ENCODE peak calls at places on chromosomes 7 and 10, in nine cellular contexts. I is hepatocyte; O is CD8-positive, alpha-beta T cell; G is heart left ventricle; Z is left ventricle myocardium inferior; W is dorsolateral prefrontal cortex; E is BJ; T is fibroblast of the aortic adventitia; Q is HFFc6. M is an unnamed sample.

GRCh38 chr7:70700055-70700934 is 431.6 kb upstream of the GALNT17 start:
- DNase-seq in W (no peak), I (no peak), E (no peak), O (no peak), G (no peak), Q (no peak), T (no peak), Z (no peak), M (no peak)

GRCh38 chr7:106823631-106824030 is 41.5 kb upstream of the PIK3CG start:
- DNase-seq in O (no peak), I (no peak), Z (no peak), Q (no peak), T (no peak), G (no peak), W (no peak), E (no peak), M (no peak)

GRCh38 chr10:110979611-110980010 is 60.2 kb downstream of the SHOC2 start:
- DNase-seq in Z (no peak), W (no peak), G (no peak), O (no peak), E (no peak), T (no peak), I (no peak), Q (no peak), M (no peak)

GRCh38 chr10:84743483-84743882 is 415.1 kb downstream of the CCSER2 start:
- DNase-seq in W (no peak), E (no peak), O (no peak), Q (no peak), Z (no peak), G (no peak), T (no peak), I (no peak), M (no peak)

GRCh38 chr10:59517961-59518360 is 155.6 kb upstream of the FAM13C start:
- DNase-seq in E (no peak), T (no peak), I (no peak), O (no peak), W (no peak), G (no peak), Z (no peak), Q (no peak), M (no peak)

GRCh38 chr10:373015-373414 is 237.8 kb downstream of the ZMYND11 start:
- DNase-seq in O (no peak), I (peak), Z (no peak), G (no peak), Q (no peak), W (no peak), T (peak), E (no peak), M (no peak)

GRCh38 chr10:124168581-124168980 is 75.2 kb upstream of the CHST15 start:
- DNase-seq in Z (no peak), G (no peak), W (no peak), E (no peak), I (no peak), T (no peak), O (no peak), Q (no peak), M (no peak)

GRCh38 chr10:33174674-33175073 is 159.8 kb downstream of the NRP1 start:
- DNase-seq in E (no peak), Z (no peak), G (no peak), T (no peak), Q (no peak), W (no peak), O (no peak), I (no peak), M (no peak)

GRCh38 chr10:70940834-70941568 is 52.6 kb upstream of the PCBD1 start:
- DNase-seq in G (peak), Q (no peak), Z (peak), W (no peak), E (no peak), O (no peak), T (peak), I (peak), M (peak)

GRCh38 chr10:114042895-114043531 is 653 bp upstream of the ADRB1 start:
- DNase-seq in E (no peak), I (peak), T (peak), Q (no peak), G (peak), O (peak), W (peak), Z (peak), M (peak)

GRCh38 chr10:129744134-129744895 is 219.8 kb downstream of the EBF3 start:
- DNase-seq in W (no peak), G (no peak), T (no peak), Z (no peak), O (no peak), Q (no peak), I (no peak), E (no peak), M (no peak)

GRCh38 chr7:151903249-151904032 is 26.5 kb upstream of the PRKAG2 start:
- DNase-seq in Q (no peak), I (no peak), Z (no peak), W (no peak), T (no peak), O (no peak), E (no peak), G (no peak), M (no peak)

GRCh38 chr7:66583696-66584095 is 45.0 kb upstream of the KCTD7 start:
- DNase-seq in Z (no peak), Q (no peak), G (no peak), T (no peak), I (no peak), E (no peak), O (no peak), W (no peak), M (no peak)

GRCh38 chr7:26451997-26452396 is 160.3 kb downstream of the SNX10 start:
- DNase-seq in O (no peak), I (no peak), W (no peak), Z (no peak), T (no peak), G (no peak), Q (no peak), E (no peak), M (no peak)

GRCh38 chr10:48404646-48405045 is 98.2 kb downstream of the MAPK8 start:
- DNase-seq in T (peak), Q (no peak), W (no peak), O (no peak), I (peak), Z (no peak), E (no peak), G (no peak), M (no peak)

GRCh38 chr10:44696496-44696895 is 214.6 kb upstream of the TMEM72 start:
- DNase-seq in Z (no peak), G (no peak), W (no peak), T (peak), Q (peak), O (no peak), I (peak), E (peak), M (no peak)

GRCh38 chr7:158413962-158414961 is 173.4 kb downstream of the PTPRN2 start:
- DNase-seq in T (no peak), E (no peak), Q (peak), G (no peak), Z (no peak), W (peak), O (no peak), I (no peak), M (no peak)

GRCh38 chr10:118564652-118565051 is 30.8 kb downstream of the PRLHR start:
- DNase-seq in Z (no peak), W (no peak), G (no peak), E (no peak), T (no peak), O (no peak), Q (peak), I (no peak), M (no peak)

GRCh38 chr10:63986536-63986935 is 465.3 kb downstream of the REEP3 start:
- DNase-seq in O (no peak), G (no peak), W (no peak), Z (no peak), Q (no peak), E (no peak), I (no peak), T (no peak), M (no peak)

GRCh38 chr10:63987212-63987611 is 466.0 kb downstream of the REEP3 start:
- DNase-seq in Z (no peak), E (no peak), I (no peak), W (no peak), G (no peak), Q (no peak), O (no peak), T (no peak), M (no peak)
- TF ChIP-seq CTCF in Z (no peak), E (no peak), I (no peak), W (no peak), G (no peak), Q (no peak), O (no peak), T (no peak), M (no peak)

GRCh38 chr7:84614821-84615506 is 420.4 kb upstream of the SEMA3A start:
- DNase-seq in Q (peak), W (no peak), O (no peak), T (peak), Z (no peak), E (no peak), G (no peak), I (no peak), M (no peak)
- TF ChIP-seq CTCF in Q (peak), W (no peak), O (no peak), T (peak), Z (peak), E (no peak), G (no peak), I (no peak), M (no peak)

GRCh38 chr7:134722786-134723322 is 56.6 kb upstream of the CALD1 start:
- DNase-seq in I (no peak), Q (no peak), Z (no peak), E (no peak), G (no peak), T (no peak), O (no peak), W (no peak), M (no peak)

GRCh38 chr7:134723904-134724303 is 55.5 kb upstream of the CALD1 start:
- DNase-seq in I (no peak), O (no peak), Q (no peak), Z (no peak), W (no peak), E (no peak), T (no peak), G (no peak), M (no peak)

GRCh38 chr7:134726581-134726980 is 52.9 kb upstream of the CALD1 start:
- DNase-seq in E (no peak), I (no peak), W (no peak), O (no peak), Z (no peak), T (no peak), Q (no peak), G (no peak), M (no peak)

GRCh38 chr7:134727711-134728110 is 51.7 kb upstream of the CALD1 start:
- DNase-seq in T (no peak), Q (no peak), Z (no peak), I (no peak), G (no peak), W (no peak), O (no peak), E (no peak), M (no peak)

DNA sequence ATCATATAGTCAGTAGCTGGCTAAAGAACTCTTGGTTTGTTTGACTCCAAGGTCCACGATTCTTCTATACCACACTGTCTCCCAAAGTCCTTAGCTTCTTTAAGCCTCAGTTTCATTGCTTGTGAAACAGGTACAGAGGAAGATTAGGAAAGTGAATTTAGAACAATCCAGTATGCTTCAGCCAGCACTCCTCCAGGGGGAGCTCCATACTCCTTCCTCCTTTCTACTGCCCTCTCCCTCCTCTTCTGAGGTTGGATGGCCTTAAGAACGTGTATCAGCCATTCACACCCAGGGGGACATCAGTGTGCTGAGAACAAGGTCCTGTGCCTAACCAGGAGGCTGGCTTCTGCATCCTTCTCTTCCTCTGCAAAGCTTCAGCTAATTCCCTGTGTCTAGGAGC is 54.8 kb upstream of the CALD1 start:
- DNase-seq in Z (no peak), I (no peak), Q (peak), W (no peak), O (no peak), T (peak), E (no peak), G (no peak), M (no peak)
- TF ChIP-seq CTCF in Z (peak), I (peak), Q (peak), W (no peak), O (no peak), T (peak), E (peak), G (peak), M (no peak)

GRCh38 chr7:112232212-112232978 is 25.9 kb downstream of the ZNF277 start:
- DNase-seq in O (no peak), T (no peak), Z (no peak), E (no peak), W (no peak), I (no peak), G (no peak), Q (no peak), M (no peak)
- TF ChIP-seq CTCF in O (no peak), T (no peak), Z (no peak), E (no peak), W (no peak), I (no peak), G (no peak), Q (no peak), M (no peak)

GRCh38 chr10:93110472-93111146 is 36.9 kb downstream of the CYP26A1 start:
- DNase-seq in Q (no peak), E (no peak), O (no peak), G (no peak), W (no peak), Z (no peak), T (no peak), I (no peak), M (no peak)

GRCh38 chr10:93121311-93121710 is 47.6 kb downstream of the CYP26A1 start:
- DNase-seq in G (no peak), I (no peak), W (no peak), T (no peak), E (no peak), Z (no peak), O (no peak), Q (no peak), M (no peak)

GRCh38 chr10:93113042-93113441 is 39.3 kb downstream of the CYP26A1 start:
- DNase-seq in O (no peak), I (peak), Q (no peak), G (no peak), E (no peak), W (no peak), Z (no peak), T (no peak), M (no peak)

DNA sequence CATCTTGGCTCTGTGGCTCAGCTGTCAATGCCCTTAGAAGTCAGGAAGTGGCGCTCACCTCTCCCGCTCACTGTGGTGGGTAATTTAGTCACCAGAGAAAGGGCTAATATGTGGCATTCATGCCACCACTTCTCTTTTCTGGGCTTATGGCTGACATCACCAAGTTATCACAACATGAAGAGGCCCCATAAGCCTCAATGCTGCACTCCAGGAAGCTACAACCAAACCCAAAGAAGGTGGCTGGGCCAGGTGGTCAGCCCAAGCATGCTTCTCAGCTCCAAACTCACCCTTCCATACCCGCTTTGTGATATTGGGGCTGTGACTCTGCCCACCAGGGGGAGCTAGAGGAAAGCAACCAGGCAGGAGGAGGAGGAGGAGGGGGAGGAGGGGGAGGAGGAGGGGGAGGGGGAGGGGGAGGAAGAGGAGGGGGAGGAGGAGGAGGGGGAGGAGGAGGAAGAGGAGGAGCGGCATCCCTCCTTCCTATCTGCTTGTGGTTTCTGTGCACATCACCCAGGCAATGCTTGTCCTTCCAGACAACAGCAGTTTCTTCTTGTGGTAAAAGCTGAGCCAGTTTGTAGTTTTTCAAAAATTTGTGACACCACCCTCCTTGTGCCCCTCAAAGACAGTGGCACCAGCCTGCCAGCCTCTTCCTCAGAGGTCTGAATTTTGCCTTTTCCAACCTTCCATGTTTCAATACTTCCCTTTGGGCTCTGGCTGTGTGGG is 42.1 kb downstream of the CYP26A1 start:
- DNase-seq in I (peak), E (no peak), O (peak), Q (peak), G (peak), T (peak), W (peak), Z (peak), M (no peak)
- TF ChIP-seq CTCF in I (peak), E (peak), O (no peak), Q (peak), G (peak), T (peak), W (no peak), Z (peak), M (no peak)

DNA sequence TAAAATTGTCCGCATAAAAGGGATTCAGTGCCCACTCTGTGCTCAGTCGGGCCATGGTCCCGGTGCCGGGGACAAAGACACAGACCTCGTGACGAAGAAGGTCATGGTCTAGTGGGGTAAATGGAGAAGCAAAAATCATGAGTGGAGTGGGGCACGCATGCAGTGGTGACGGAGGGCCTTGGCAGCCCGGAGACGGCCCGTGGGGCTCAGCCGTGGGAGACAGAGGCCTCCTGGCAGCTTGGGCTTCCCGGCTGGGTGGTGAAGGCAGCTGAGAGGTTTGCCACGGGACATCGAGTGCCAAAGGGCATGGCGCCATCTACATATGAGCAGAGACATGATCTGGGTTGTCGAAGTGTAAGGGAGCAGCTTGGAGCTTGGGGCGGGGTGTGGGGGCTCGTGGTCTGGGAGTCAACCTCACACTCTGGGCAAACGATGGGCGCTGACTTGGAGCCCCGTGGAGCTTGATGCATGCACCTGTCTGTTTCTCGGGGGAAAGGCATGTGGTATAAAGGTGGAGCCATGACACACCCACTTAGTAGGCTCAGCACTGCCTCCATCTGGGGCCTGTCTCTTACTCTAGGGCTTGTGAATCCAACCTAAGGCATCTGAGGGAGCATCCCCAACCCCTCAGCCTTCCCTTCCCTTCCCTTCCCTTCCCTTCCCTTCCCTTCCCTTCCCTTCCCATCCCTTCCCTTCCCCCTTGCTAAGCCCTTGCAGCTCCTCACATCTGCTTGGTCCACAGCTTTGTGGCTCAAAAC is 151.0 kb upstream of the INSYN2A start:
- DNase-seq in W (no peak), Z (no peak), I (no peak), G (no peak), T (no peak), O (no peak), Q (no peak), E (no peak), M (no peak)
- TF ChIP-seq CTCF in W (no peak), Z (no peak), I (no peak), G (no peak), T (no peak), O (no peak), Q (no peak), E (no peak), M (no peak)

DNA sequence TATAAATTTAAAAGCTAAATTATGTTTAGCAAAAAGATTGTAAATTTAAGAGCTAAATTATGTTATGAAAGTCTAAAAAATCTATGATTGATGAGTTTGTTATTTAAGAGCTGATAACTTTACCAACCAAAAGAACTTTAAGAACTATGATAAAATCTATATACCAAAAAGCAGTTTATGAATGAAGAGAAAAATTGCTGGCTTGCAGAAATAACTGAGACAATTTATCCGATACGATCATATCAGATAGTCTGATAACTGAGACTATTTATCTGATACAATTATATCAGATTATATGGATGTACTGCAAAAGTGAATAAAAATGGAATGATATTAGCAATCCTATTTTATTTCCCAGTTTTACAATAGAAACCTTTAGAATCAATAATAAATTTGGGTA is 50.2 kb downstream of the IQUB start:
- DNase-seq in G (no peak), I (no peak), T (no peak), W (no peak), Z (no peak), O (no peak), E (no peak), Q (no peak), M (no peak)
- TF ChIP-seq CTCF in G (no peak), I (no peak), T (no peak), W (no peak), Z (no peak), O (no peak), E (no peak), Q (no peak), M (no peak)

GRCh38 chr7:1237704-1238255 is 5.1 kb downstream of the UNCX start:
- DNase-seq in G (no peak), W (no peak), E (no peak), Z (no peak), T (no peak), I (no peak), O (no peak), Q (no peak), M (no peak)
- TF ChIP-seq CTCF in G (no peak), W (no peak), E (no peak), Z (no peak), T (no peak), I (no peak), O (no peak), Q (no peak), M (no peak)

DNA sequence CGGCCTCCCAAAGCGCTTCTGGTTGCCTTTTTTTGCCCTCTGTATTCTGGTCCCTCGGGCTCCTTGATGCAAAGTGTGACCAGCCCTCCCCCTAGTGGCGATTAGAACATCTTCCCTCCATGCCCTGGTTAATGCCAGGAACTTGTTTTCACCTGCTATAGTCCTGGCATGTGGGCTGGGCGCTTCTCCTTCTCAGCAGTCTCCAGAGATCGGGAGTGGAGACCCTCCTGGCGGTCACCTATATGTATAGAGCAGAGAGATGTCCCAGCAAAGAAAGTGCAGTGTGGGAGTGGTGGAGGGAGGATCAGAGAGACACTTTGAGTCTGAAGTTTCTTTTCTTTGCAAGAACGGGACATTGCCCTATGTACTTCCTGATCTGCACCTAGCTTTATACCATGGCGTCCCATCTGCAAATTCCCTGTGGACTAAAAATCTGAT is 264.1 kb downstream of the OTUD1 start:
- DNase-seq in Z (peak), T (peak), E (no peak), G (peak), W (peak), Q (peak), O (peak), I (peak), M (peak)
- TF ChIP-seq CTCF in Z (peak), T (peak), E (peak), G (peak), W (peak), Q (peak), O (peak), I (peak), M (peak)

M was measured in mesothelial cell of epicardium.